ENCODE peak calls at places on chromosomes 3 and 15, in six cellular contexts. F is type B pancreatic cell; S is progenitor cell of endocrine pancreas; V is CD4-positive, alpha-beta T cell; Q is GM13976; I is GM12865. A is an unnamed sample.

GRCh38 chr3:128726691-128727031 is 678 bp downstream of the RAB7A start:
- DNase-seq in F (no peak), S (no peak), V (peak; percentile 16), Q (no peak), I (peak; percentile 28), A (peak; percentile 62)

GRCh38 chr3:4999626-5000184 is 20.5 kb downstream of the BHLHE40 start:
- DNase-seq in F (no peak), S (no peak), V (no peak), Q (no peak), I (peak; percentile 52), A (no peak)

GRCh38 chr3:24624938-24625681 is 130.5 kb upstream of the THRB start:
- DNase-seq in F (no peak), S (no peak), V (no peak), Q (no peak), I (no peak), A (no peak)

GRCh38 chr3:126858887-126859286 is 124.0 kb upstream of the PLXNA1 start:
- DNase-seq in F (no peak), S (no peak), V (no peak), Q (no peak), I (no peak), A (peak; percentile 96)

GRCh38 chr3:186909078-186909853 is 21.1 kb upstream of the ST6GAL1 start:
- DNase-seq in F (no peak), S (no peak), V (peak; percentile 84), Q (no peak), I (peak; percentile 79), A (no peak)

GRCh38 chr3:166630190-166630589 is 749.9 kb downstream of the ZBBX start:
- DNase-seq in F (no peak), S (no peak), V (no peak), Q (no peak), I (no peak), A (no peak)

GRCh38 chr3:26712211-26713026 is 89.8 kb downstream of the LRRC3B start:
- DNase-seq in F (no peak), S (no peak), V (no peak), Q (peak; percentile 28), I (peak; percentile 39), A (no peak)

GRCh38 chr3:126287536-126288181 is 69.5 kb downstream of the KLF15 start:
- DNase-seq in F (no peak), S (no peak), V (no peak), Q (no peak), I (no peak), A (peak; percentile 41)

GRCh38 chr3:178971614-178972013 is 100.0 kb downstream of the ZMAT3 start:
- DNase-seq in F (no peak), S (no peak), V (no peak), Q (no peak), I (peak; percentile 5), A (peak; percentile 46)

GRCh38 chr3:129984124-129984523 is 9.6 kb downstream of the TRH start:
- DNase-seq in F (no peak), S (no peak), V (no peak), Q (no peak), I (no peak), A (peak; percentile 10)

GRCh38 chr15:66986951-66987350 is 78.5 kb upstream of the SMAD3 start:
- DNase-seq in F (no peak), S (no peak), V (no peak), Q (no peak), I (no peak), A (no peak)

GRCh38 chr3:154421067-154421466 is 8.9 kb downstream of the GPR149 start:
- DNase-seq in F (no peak), S (peak; percentile 16), V (no peak), Q (no peak), I (no peak), A (no peak)

GRCh38 chr3:46440531-46441294 is 24.0 kb downstream of the LTF start:
- DNase-seq in F (no peak), S (no peak), V (no peak), Q (peak; percentile 54), I (peak; percentile 82), A (no peak)

GRCh38 chr3:14137445-14137844 is 12.6 kb downstream of the TMEM43 start:
- DNase-seq in F (no peak), S (no peak), V (no peak), Q (no peak), I (no peak), A (no peak)

GRCh38 chr3:167114619-167115018 is 265.5 kb downstream of the ZBBX start:
- DNase-seq in F (no peak), S (no peak), V (no peak), Q (no peak), I (no peak), A (no peak)

GRCh38 chr3:127652246-127652995 is 20.3 kb upstream of the ABTB1 start:
- DNase-seq in F (no peak), S (peak; percentile 50), V (no peak), Q (peak; percentile 78), I (peak; percentile 71), A (no peak)

GRCh38 chr3:26015752-26016151 is 225.9 kb downstream of the OXSM start:
- DNase-seq in F (no peak), S (no peak), V (no peak), Q (no peak), I (no peak), A (no peak)

GRCh38 chr3:64297563-64297962 is 72.3 kb upstream of the PRICKLE2 start:
- DNase-seq in F (no peak), S (no peak), V (no peak), Q (no peak), I (no peak), A (no peak)

GRCh38 chr15:34084086-34084485 is 17.6 kb downstream of the EMC7 start:
- DNase-seq in F (no peak), S (no peak), V (no peak), Q (no peak), I (no peak), A (no peak)

GRCh38 chr15:72033711-72034110 is 84.2 kb downstream of the MYO9A start:
- DNase-seq in F (no peak), S (no peak), V (no peak), Q (no peak), I (no peak), A (peak; percentile 35)

DNA sequence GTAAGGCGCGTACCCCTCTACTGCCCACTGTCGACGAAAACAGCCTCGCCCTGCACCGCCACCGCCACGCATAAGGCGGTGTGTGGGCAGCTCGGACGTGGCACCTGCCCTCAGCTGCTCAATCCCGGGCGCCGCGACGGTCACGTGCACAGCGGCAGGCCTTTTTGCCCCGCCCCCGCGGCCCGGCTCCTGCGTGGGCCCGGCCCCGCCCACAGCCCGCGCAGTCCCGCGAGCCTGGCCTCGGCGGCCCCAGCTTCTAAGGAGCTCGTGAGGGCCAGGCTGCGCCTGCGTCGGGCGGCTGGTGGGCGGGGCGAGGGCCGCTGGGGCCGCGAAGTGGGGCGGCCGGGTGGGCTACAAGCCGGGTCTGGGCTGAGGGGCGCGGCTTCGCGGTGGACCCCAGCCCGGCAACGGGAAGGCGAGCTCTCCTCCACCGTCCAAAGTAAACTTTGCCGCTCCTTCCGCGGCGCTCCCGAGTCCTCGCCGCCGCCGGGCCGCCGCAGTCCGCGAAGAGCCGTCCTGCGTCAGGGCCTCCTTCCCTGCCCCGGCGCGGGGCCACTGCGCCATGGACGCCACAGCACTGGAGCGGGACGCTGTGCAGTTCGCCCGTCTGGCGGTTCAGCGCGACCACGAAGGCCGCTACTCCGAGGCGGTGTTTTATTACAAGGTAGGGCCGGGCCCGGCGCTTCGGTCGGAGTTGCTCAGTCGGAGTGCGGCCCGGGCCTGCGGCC is at the start of gene CAPN7:
- DNase-seq in F (peak; percentile 94), S (peak; percentile 94), V (peak; percentile 93), Q (peak; percentile 97), I (peak; percentile 97), A (peak; percentile 92)
- TF ChIP-seq CTCF in F (peak; percentile 61), S (peak; percentile 64), V (no peak), Q (peak; percentile 24), I (peak; percentile 30), A (peak; percentile 72)

DNA sequence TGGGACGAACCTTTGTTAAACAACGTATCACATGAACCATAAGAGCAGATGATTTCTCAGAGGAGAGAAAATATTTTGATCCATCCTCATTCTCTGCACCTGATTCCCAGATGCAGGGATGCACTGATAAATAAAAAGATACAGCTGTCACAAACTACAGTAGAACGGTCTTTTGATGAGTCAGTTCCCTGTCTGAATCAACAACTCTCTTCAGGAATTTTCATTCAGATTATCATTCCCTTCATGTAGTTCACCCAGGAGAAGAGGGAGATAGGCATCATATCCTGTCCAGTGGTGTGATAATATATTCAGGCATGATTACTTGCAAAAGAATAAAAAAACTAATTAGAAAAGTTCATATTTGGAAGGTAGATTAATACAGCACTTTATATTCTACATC is 521.5 kb downstream of the PYDC2 start:
- DNase-seq in F (no peak), S (no peak), V (no peak), Q (no peak), I (no peak), A (no peak)
- TF ChIP-seq CTCF in F (no peak), S (no peak), V (no peak), Q (no peak), I (no peak), A (no peak)

DNA sequence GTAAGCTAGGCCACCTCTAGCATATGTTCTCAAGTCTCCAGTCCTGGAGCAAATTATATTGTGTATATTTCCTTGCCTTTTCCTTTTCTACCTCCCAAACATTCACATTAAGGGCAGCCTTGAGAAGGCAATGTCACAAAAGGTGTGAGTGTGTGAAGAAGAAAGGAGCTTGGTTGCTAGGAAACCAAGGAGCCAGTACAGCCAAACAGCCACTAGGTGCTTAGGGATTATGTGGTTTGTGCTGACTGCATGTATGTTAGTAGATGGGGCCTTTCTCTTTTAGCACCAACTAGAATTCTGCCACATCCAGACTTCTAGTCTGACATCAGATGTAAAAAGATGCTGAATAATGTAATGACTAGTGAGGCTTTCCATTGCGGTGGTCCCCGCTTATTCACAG is 118.8 kb upstream of the DAZL start:
- DNase-seq in F (no peak), S (no peak), V (no peak), Q (no peak), I (peak; percentile 25), A (peak; percentile 54)
- TF ChIP-seq CTCF in F (peak; percentile 65), S (peak; percentile 51), V (no peak), Q (no peak), I (peak; percentile 11), A (peak; percentile 61)

GRCh38 chr15:99210334-99210733 is 39.0 kb downstream of the TTC23 start:
- DNase-seq in F (no peak), S (no peak), V (no peak), Q (no peak), I (no peak), A (no peak)

GRCh38 chr15:99209326-99209725 is 40.1 kb downstream of the TTC23 start:
- DNase-seq in F (no peak), S (no peak), V (no peak), Q (no peak), I (no peak), A (no peak)

GRCh38 chr15:99211926-99212325 is 37.5 kb downstream of the TTC23 start:
- DNase-seq in F (no peak), S (no peak), V (no peak), Q (no peak), I (no peak), A (peak; percentile 25)

GRCh38 chr15:99212401-99212800 is 37.0 kb downstream of the TTC23 start:
- DNase-seq in F (no peak), S (no peak), V (no peak), Q (no peak), I (no peak), A (peak; percentile 39)

GRCh38 chr15:99207672-99208071 is 41.7 kb downstream of the TTC23 start:
- DNase-seq in F (no peak), S (no peak), V (no peak), Q (no peak), I (no peak), A (no peak)
- TF ChIP-seq CTCF in F (peak; percentile 33), S (no peak), V (no peak), Q (no peak), I (no peak), A (peak; percentile 46)

GRCh38 chr3:81643721-81644120 is 117.7 kb downstream of the GBE1 start:
- DNase-seq in F (no peak), S (no peak), V (no peak), Q (no peak), I (peak; percentile 11), A (peak; percentile 40)
- TF ChIP-seq CTCF in F (peak; percentile 39), S (peak; percentile 37), V (no peak), Q (no peak), I (no peak), A (peak; percentile 70)

GRCh38 chr3:33732394-33732793 is 14.3 kb upstream of the CLASP2 start:
- DNase-seq in F (no peak), S (no peak), V (no peak), Q (no peak), I (no peak), A (no peak)
- TF ChIP-seq CTCF in F (peak; percentile 62), S (peak; percentile 26), V (no peak), Q (no peak), I (peak; percentile 30), A (peak; percentile 58)